ENCODE peak calls at places on chromosomes 2 and 18, in four cellular contexts. N, R, Y and Q are unnamed samples. For H3K36me3, the result is how much of the 10 kb centered on the place peaks cover.

GRCh38 chr2:137700681-137701080 is 263.6 kb upstream of the HNMT start:
- DNase-seq in N (no peak), R (no peak), Y (no peak), Q (no peak)

GRCh38 chr2:190791347-190791982 is 89.2 kb upstream of the GLS start:
- DNase-seq in N (peak), R (no peak), Y (peak), Q (peak)

GRCh38 chr2:160221391-160222276 is 21.6 kb upstream of the ITGB6 start:
- DNase-seq in N (peak), R (peak), Y (no peak), Q (peak)

GRCh38 chr18:59502899-59503245 is 143.8 kb upstream of the LMAN1 start:
- DNase-seq in N (no peak), R (no peak), Y (no peak), Q (no peak)

GRCh38 chr2:118697771-118698170 is 149.7 kb downstream of the EN1 start:
- DNase-seq in N (peak), R (no peak), Y (no peak), Q (no peak)

GRCh38 chr2:237540823-237541222 is 25.6 kb upstream of the PRLH start:
- DNase-seq in N (peak), R (peak), Y (no peak), Q (peak)

GRCh38 chr2:29920130-29920577 is 1.2 kb downstream of the ALK start:
- DNase-seq in N (peak), R (peak), Y (peak), Q (peak)

GRCh38 chr2:83574614-83575013 is 884.5 kb downstream of the SUCLG1 start:
- DNase-seq in N (no peak), R (no peak), Y (no peak), Q (no peak)

GRCh38 chr18:61893971-61894750 is 1.4 kb upstream of the RNF152 start:
- DNase-seq in N (no peak), R (peak), Y (peak), Q (peak)

GRCh38 chr2:47346-48218 is 1.3 kb upstream of the FAM110C start:
- DNase-seq in N (no peak), R (peak), Y (no peak), Q (no peak)

GRCh38 chr18:75592527-75592926 is 165.0 kb upstream of the SMIM21 start:
- DNase-seq in N (no peak), R (no peak), Y (no peak), Q (no peak)

GRCh38 chr2:104163611-104164157 is 690.2 kb upstream of the POU3F3 start:
- DNase-seq in N (peak), R (no peak), Y (no peak), Q (no peak)

GRCh38 chr2:100292022-100292580 is 30.2 kb downstream of the LONRF2 start:
- DNase-seq in N (peak), R (no peak), Y (no peak), Q (no peak)

GRCh38 chr2:128623776-128624424 is 305.2 kb upstream of the HS6ST1 start:
- DNase-seq in N (peak), R (no peak), Y (peak), Q (no peak)

GRCh38 chr2:36060133-36060532 is 295.4 kb upstream of the CRIM1 start:
- DNase-seq in N (no peak), R (no peak), Y (no peak), Q (no peak)

GRCh38 chr18:9067823-9068222 is 34.7 kb upstream of the NDUFV2 start:
- DNase-seq in N (no peak), R (no peak), Y (no peak), Q (no peak)

DNA sequence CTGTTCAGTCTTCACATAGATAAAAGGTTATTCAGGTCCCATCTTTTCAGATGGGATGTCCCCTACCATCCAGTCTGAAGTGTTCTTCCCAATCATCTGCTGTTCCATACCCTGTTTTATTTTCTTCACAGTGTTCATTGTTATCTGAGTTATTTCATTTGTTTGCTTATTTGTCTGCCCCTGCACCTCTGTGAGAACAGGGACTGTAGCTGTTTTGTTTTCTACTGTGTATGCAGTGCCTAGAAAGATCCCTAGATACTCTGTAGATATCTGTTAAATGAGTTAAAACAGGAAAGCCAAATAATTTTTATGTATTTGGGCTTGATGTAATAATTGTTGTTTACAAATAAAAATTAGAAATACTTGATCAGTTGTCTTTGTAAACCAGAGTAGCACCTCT is 34.2 kb downstream of the SMAD4 start:
- DNase-seq in N (no peak), R (no peak), Y (no peak), Q (no peak)
- H3K36me3 ChIP-seq in N (under half), R (under half), Y (under half), Q (half or more)

DNA sequence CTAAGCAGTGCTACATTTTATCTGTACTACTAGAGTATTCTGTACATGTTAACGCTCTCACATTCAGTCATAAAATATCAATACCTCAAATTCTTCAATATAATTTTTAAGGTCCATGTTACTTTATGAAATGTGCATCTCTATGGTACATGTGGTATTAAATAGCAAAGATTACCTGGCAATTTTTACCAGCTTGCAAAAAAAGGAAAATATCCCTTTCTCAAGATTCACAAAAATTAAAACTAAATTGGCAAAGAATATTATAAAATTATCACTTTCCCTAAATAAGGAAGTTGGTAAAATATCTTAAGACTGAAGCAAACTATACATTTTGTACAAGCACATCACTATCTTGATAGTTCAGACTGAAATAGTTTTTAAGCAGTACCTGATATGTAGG is 115.0 kb upstream of the RNU4ATAC start:
- DNase-seq in N (no peak), R (no peak), Y (no peak), Q (no peak)
- H3K36me3 ChIP-seq in N (under half), R (under half), Y (under half), Q (under half)

GRCh38 chr2:124265641-124266040 is 240.6 kb downstream of the CNTNAP5 start:
- DNase-seq in N (no peak), R (no peak), Y (no peak), Q (no peak)
- H3K36me3 ChIP-seq in N (under half), R (under half), Y (under half), Q (under half)

GRCh38 chr2:134155134-134155533 is 98.7 kb upstream of the MGAT5 start:
- DNase-seq in N (no peak), R (no peak), Y (no peak), Q (no peak)

GRCh38 chr2:134149904-134150303 is 104.0 kb upstream of the MGAT5 start:
- DNase-seq in N (no peak), R (no peak), Y (no peak), Q (no peak)

GRCh38 chr2:134153481-134153880 is 100.4 kb upstream of the MGAT5 start:
- DNase-seq in N (no peak), R (no peak), Y (no peak), Q (no peak)

GRCh38 chr2:134158295-134158694 is 95.6 kb upstream of the MGAT5 start:
- DNase-seq in N (no peak), R (no peak), Y (no peak), Q (no peak)

DNA sequence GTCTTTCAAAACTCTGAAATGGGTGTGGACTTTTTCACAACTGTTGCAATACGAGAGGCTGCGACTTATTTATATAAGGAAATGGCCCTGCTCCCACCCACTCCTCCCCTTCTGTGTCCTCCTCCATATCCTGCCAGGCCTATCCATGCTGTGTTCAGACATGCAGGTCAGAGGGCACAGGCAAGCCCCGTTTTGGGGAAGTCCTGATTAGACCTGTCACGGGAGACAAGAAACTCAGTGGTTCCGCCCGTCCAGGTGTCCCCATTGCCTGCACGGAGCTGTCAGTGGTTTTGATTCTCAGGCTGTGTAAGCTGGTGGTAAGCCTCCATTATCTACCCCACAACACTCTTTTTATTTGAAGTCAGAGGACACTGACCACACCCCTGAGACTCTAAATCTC is 99.6 kb upstream of the MGAT5 start:
- DNase-seq in N (no peak), R (peak), Y (no peak), Q (no peak)
- H3K36me3 ChIP-seq in N (under half), R (under half), Y (under half), Q (under half)

GRCh38 chr2:101303688-101304087 is 4.8 kb downstream of the RNF149 start:
- DNase-seq in N (no peak), R (no peak), Y (no peak), Q (no peak)
- H3K36me3 ChIP-seq in N (under half), R (under half), Y (under half), Q (under half)

GRCh38 chr2:131146749-131147148 is 41.6 kb downstream of the PLEKHB2 start:
- DNase-seq in N (no peak), R (no peak), Y (no peak), Q (no peak)

GRCh38 chr2:131143803-131144202 is 38.7 kb downstream of the PLEKHB2 start:
- DNase-seq in N (peak), R (no peak), Y (no peak), Q (no peak)

GRCh38 chr2:131142849-131143248 is 37.7 kb downstream of the PLEKHB2 start:
- DNase-seq in N (no peak), R (no peak), Y (no peak), Q (no peak)

GRCh38 chr2:131146255-131146654 is 41.1 kb downstream of the PLEKHB2 start:
- DNase-seq in N (no peak), R (no peak), Y (no peak), Q (no peak)

GRCh38 chr2:131145040-131145439 is 39.9 kb downstream of the PLEKHB2 start:
- DNase-seq in N (no peak), R (no peak), Y (no peak), Q (no peak)
- H3K36me3 ChIP-seq in N (under half), R (under half), Y (under half), Q (half or more)

GRCh38 chr2:68388772-68389171 is 23.7 kb downstream of the PLEK start:
- DNase-seq in N (no peak), R (no peak), Y (no peak), Q (no peak)

GRCh38 chr2:68391099-68391498 is 26.0 kb downstream of the PLEK start:
- DNase-seq in N (no peak), R (no peak), Y (no peak), Q (no peak)

GRCh38 chr2:68390600-68390999 is 25.5 kb downstream of the PLEK start:
- DNase-seq in N (no peak), R (no peak), Y (no peak), Q (no peak)

GRCh38 chr2:68390114-68390513 is 25.0 kb downstream of the PLEK start:
- DNase-seq in N (no peak), R (no peak), Y (no peak), Q (no peak)

DNA sequence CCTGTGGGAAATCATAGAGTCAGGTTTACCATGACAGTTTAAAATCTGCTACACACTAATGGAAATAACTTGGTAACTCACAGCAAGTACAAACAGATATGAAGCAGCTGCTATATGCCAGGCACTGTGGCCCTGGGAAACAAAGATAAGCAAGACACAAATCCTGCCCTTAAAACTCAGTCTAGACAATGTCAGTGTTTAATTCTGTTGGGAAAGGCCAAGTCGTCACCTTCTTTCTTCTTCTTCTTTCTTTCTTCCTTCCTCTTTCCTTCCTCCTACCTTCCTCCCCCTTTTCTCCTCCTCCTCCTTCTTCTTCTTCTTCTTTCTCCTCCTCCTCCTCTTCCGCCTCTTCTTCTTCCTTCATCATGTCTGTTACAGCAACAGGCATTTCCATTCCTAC is 26.8 kb downstream of the PLEK start:
- DNase-seq in N (no peak), R (no peak), Y (no peak), Q (no peak)
- H3K36me3 ChIP-seq in N (under half), R (under half), Y (under half), Q (under half)

DNA sequence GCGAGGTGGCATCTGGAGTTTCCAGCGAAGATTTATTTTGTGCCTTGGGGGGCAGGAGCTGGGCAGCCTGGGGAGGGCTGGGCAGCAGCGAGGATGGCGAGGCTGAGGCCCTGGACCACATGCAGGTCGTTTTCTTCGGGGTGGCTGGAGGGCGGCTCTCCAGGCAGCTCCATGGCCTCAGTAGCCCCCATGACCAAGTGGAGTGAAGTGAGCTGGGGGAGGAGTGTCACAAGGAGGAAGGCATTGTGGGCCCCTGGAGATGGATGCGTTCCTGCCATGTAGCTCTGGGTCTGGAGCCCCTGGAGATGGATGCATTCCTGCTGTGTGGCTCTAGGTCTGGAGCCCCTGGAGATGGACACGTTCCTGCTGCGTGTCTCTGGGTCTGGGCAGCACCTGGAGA is 40.4 kb downstream of the SH3BP4 start:
- DNase-seq in N (no peak), R (peak), Y (peak), Q (no peak)
- H3K36me3 ChIP-seq in N (under half), R (under half), Y (under half), Q (under half)

DNA sequence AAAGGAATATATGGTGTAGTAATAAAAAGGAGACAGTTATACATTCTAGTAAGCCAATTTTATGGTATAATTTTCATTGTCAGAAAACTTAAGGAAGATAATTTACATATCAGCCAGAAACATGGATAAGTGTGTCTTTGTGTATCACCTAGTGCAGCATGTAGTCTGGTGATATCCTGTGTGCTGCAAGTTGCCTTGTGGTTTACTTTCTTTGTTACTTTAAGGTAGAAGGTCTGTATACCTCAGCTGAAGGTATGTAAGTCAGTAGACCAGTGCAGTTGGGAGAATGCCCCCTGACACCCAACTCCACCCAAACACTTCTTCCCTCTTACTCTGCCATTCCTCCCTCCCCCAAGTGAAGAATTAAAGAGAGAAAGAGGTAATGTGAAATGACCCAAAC is 11.0 kb downstream of the GORASP2 start:
- DNase-seq in N (no peak), R (no peak), Y (no peak), Q (no peak)
- H3K36me3 ChIP-seq in N (under half), R (under half), Y (under half), Q (under half)